ENCODE peak calls at places on chromosomes 11 and 22, in six cellular contexts. U, S, K, D, T and Z are unnamed samples.

GRCh38 chr22:23649071-23649501 is 17.0 kb upstream of the DRICH1 start:
- DNase-seq in U (no peak), S (no peak), K (no peak), D (no peak), T (no peak), Z (no peak)

GRCh38 chr11:105870521-105871113 is 151.4 kb downstream of the MSANTD4 start:
- DNase-seq in U (no peak), S (peak), K (no peak), D (no peak), T (no peak), Z (peak)

GRCh38 chr11:73386026-73386425 is 9.8 kb downstream of the RELT start:
- DNase-seq in U (no peak), S (no peak), K (no peak), D (no peak), T (no peak), Z (no peak)

GRCh38 chr11:96072592-96072991 is 148.7 kb upstream of the MTMR2 start:
- DNase-seq in U (no peak), S (no peak), K (no peak), D (no peak), T (no peak), Z (no peak)

GRCh38 chr22:24952837-24953293 is 349 bp downstream of the KIAA1671 start:
- DNase-seq in U (peak), S (peak), K (peak), D (no peak), T (peak), Z (peak)

GRCh38 chr11:46003647-46004046 is 81.2 kb downstream of the LARGE2 start:
- DNase-seq in U (peak), S (peak), K (no peak), D (no peak), T (peak), Z (peak)

GRCh38 chr11:44681698-44682097 is 45.1 kb upstream of the TSPAN18 start:
- DNase-seq in U (peak), S (peak), K (peak), D (no peak), T (no peak), Z (peak)

GRCh38 chr11:12377106-12377823 is at the start of gene PARVA:
- DNase-seq in U (peak), S (peak), K (peak), D (peak), T (peak), Z (peak)

GRCh38 chr22:45344339-45344738 is 34.6 kb downstream of the FAM118A start:
- DNase-seq in U (peak), S (peak), K (peak), D (no peak), T (peak), Z (no peak)

GRCh38 chr11:76823481-76824028 is 37.2 kb upstream of the ACER3 start:
- DNase-seq in U (peak), S (peak), K (peak), D (no peak), T (peak), Z (peak)

GRCh38 chr11:117197516-117198456 is 1.4 kb upstream of the TAGLN start:
- DNase-seq in U (no peak), S (no peak), K (peak), D (peak), T (peak), Z (no peak)

GRCh38 chr11:1421291-1421690 is 31.6 kb downstream of the BRSK2 start:
- DNase-seq in U (no peak), S (no peak), K (no peak), D (no peak), T (no peak), Z (no peak)

GRCh38 chr22:20186183-20186870 is 35.5 kb upstream of the CCDC188 start:
- DNase-seq in U (no peak), S (no peak), K (no peak), D (no peak), T (peak), Z (no peak)

GRCh38 chr11:86089659-86090058 is 20.8 kb upstream of the PICALM start:
- DNase-seq in U (peak), S (peak), K (no peak), D (no peak), T (no peak), Z (peak)

GRCh38 chr11:111301840-111302113 is 3.4 kb downstream of the POU2AF3 start:
- DNase-seq in U (no peak), S (no peak), K (no peak), D (no peak), T (no peak), Z (no peak)

GRCh38 chr11:34427171-34427805 is 11.4 kb upstream of the CAT start:
- DNase-seq in U (peak), S (peak), K (peak), D (no peak), T (no peak), Z (peak)

GRCh38 chr11:68798221-68798813 is 43.4 kb downstream of the CPT1A start:
- DNase-seq in U (no peak), S (peak), K (no peak), D (no peak), T (peak), Z (peak)

GRCh38 chr11:117090111-117090706 is 8.0 kb downstream of the SIK3 start:
- DNase-seq in U (no peak), S (no peak), K (peak), D (no peak), T (no peak), Z (no peak)

GRCh38 chr22:44661070-44661469 is 40.9 kb upstream of the PRR5 start:
- DNase-seq in U (no peak), S (no peak), K (no peak), D (no peak), T (peak), Z (no peak)

GRCh38 chr11:66934971-66935779 is 23.0 kb downstream of the PC start:
- DNase-seq in U (peak), S (peak), K (no peak), D (no peak), T (no peak), Z (peak)

GRCh38 chr11:118789501-118790356 is 1.2 kb downstream of the DDX6 start:
- DNase-seq in U (peak), S (peak), K (peak), D (no peak), T (peak), Z (peak)

GRCh38 chr11:133898770-133899115 is 53.4 kb upstream of the SPATA19 start:
- DNase-seq in U (no peak), S (no peak), K (no peak), D (no peak), T (no peak), Z (no peak)

GRCh38 chr22:49769691-49770315 is 57.9 kb downstream of the BRD1 start:
- DNase-seq in U (no peak), S (no peak), K (no peak), D (peak), T (no peak), Z (no peak)

GRCh38 chr22:36077261-36077660 is 48.6 kb upstream of the RBFOX2 start:
- DNase-seq in U (no peak), S (peak), K (peak), D (no peak), T (no peak), Z (peak)

GRCh38 chr11:46120361-46120710 is 918 bp downstream of the PHF21A start:
- DNase-seq in U (no peak), S (no peak), K (no peak), D (peak), T (no peak), Z (no peak)

GRCh38 chr22:36017661-36018091 is 10.9 kb downstream of the RBFOX2 start:
- DNase-seq in U (no peak), S (no peak), K (no peak), D (no peak), T (no peak), Z (no peak)

GRCh38 chr11:721913-722811 is 16.1 kb downstream of the EPS8L2 start:
- DNase-seq in U (no peak), S (no peak), K (no peak), D (peak), T (peak), Z (no peak)

GRCh38 chr22:25488244-25489020 is 76.0 kb upstream of the GRK3 start:
- DNase-seq in U (peak), S (peak), K (peak), D (peak), T (no peak), Z (peak)

GRCh38 chr11:119478711-119479285 is 55.8 kb upstream of the THY1 start:
- DNase-seq in U (no peak), S (no peak), K (no peak), D (no peak), T (peak), Z (no peak)

GRCh38 chr22:19644314-19645223 is 69.7 kb upstream of the SEPTIN5 start:
- DNase-seq in U (no peak), S (peak), K (no peak), D (no peak), T (no peak), Z (no peak)

GRCh38 chr11:30435488-30435887 is 112.6 kb downstream of the ARL14EP start:
- DNase-seq in U (no peak), S (no peak), K (peak), D (no peak), T (no peak), Z (no peak)

DNA sequence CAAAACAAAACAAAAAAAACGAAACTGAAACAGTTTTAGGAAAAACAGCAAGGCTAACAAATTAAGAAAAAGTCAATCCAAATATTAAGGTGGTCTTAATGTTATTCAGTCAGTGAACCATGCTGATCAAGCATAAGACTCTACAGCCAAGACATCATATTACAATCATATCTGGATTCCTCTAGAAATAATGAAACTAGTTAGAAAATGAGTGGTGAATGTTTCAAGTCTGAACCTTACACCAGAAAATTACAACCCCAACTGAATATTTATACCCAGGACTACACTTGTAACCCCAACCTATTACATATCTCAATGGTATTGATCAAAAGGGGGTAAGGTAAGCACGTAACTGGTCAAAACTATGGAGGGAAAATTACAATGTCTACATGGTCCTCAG is 48.8 kb downstream of the ACAT1 start:
- DNase-seq in U (no peak), S (no peak), K (no peak), D (no peak), T (no peak), Z (no peak)
- H3K4me3 ChIP-seq in U (no peak), S (no peak), K (no peak), D (no peak), T (no peak), Z (no peak)

GRCh38 chr11:128504489-128504888 is 82.9 kb downstream of the ETS1 start:
- DNase-seq in U (peak), S (peak), K (no peak), D (no peak), T (no peak), Z (no peak)
- TF ChIP-seq CTCF in U (no peak), S (no peak), K (no peak), D (no peak), T (no peak), Z (no peak)

DNA sequence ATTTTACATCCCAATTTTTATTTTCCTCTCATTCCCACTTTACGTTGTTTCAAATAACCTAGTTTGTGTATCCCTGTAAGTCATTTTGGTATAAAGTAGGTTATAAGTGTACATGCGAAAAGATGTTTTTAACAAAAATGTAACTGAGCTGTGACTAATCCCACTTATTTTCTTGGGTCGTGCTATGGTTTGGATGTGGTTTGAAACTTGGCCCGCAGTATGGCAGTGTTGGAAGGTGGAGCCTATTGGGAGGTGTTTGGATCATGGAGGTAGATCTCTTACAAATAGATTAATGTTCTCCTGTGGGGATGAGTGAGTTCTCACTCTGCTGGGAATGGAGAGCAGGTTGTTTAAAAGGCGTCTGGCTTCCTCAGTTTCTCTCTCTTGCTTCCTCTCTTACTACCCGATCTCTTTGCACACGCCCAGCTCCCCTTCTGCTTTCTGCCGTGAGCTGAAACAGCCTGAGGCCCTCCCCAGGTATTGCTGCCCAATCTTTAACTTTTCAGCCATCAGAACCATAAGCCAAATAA is 7.2 kb downstream of the RPL27A start:
- DNase-seq in U (no peak), S (peak), K (no peak), D (no peak), T (no peak), Z (no peak)
- H3K4me3 ChIP-seq in U (peak), S (peak), K (no peak), D (no peak), T (peak), Z (no peak)

GRCh38 chr11:94597896-94598295 is 30.7 kb downstream of the PIWIL4 start:
- DNase-seq in U (peak), S (no peak), K (peak), D (no peak), T (peak), Z (peak)
- TF ChIP-seq CTCF in U (peak), S (no peak), K (no peak), D (no peak), T (peak), Z (no peak)

DNA sequence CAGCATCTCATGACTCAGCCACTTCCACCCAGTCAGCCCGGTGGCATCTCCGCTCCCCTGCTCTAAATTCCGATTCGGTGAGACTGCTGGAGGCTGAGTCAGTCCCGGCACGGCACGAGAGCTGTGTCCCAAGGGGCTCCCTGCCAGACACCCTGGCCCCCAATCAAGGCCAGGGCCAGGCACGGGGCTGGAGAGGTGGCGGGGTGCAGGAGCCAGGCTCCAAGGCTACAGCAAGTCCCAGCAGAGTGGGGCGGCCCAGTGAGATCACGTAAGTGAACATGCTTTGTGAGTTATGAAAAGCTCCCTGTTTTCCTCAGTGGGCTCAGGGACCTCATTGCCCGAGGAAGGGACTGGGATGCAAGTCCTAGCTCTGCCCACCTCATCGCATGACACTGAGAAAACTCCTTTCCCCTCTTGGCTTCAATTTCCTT is 3.0 kb downstream of the C11orf68 start:
- DNase-seq in U (peak), S (peak), K (peak), D (peak), T (peak), Z (peak)
- H3K4me3 ChIP-seq in U (peak), S (peak), K (no peak), D (no peak), T (no peak), Z (peak)

GRCh38 chr11:32115406-32115805 is 24.5 kb downstream of the RCN1 start:
- DNase-seq in U (no peak), S (no peak), K (no peak), D (no peak), T (no peak), Z (no peak)
- TF ChIP-seq CTCF in U (no peak), S (no peak), K (no peak), D (no peak), T (peak), Z (peak)